ENCODE peak calls at places on chromosomes 2 and 18, in five cellular contexts. L is breast epithelium; Y is CD8-positive, alpha-beta memory T cell; A is colonic mucosa; K is nucleus accumbens. T is an unnamed sample.

GRCh38 chr2:201957091-201957490 is 76.6 kb upstream of the FZD7 start:
- DNase-seq in L (no peak), Y (no peak), A (no peak), K (no peak), T (no peak)

GRCh38 chr2:95115418-95115817 is 6.2 kb downstream of the MRPS5 start:
- DNase-seq in L (peak), Y (peak), A (peak), K (peak), T (peak)

GRCh38 chr2:114442545-114442944 is at the start of gene DPP10:
- DNase-seq in L (no peak), Y (no peak), A (peak), K (no peak), T (no peak)

GRCh38 chr2:60925994-60926750 is 44.8 kb downstream of the REL start:
- DNase-seq in L (no peak), Y (no peak), A (no peak), K (no peak), T (no peak)

GRCh38 chr18:23872701-23873550 is 141.6 kb upstream of the TTC39C start:
- DNase-seq in L (no peak), Y (peak), A (peak), K (no peak), T (peak)

GRCh38 chr2:86610871-86611270 is 12.8 kb downstream of the RNF103 start:
- DNase-seq in L (no peak), Y (no peak), A (no peak), K (no peak), T (no peak)

GRCh38 chr2:42435641-42436040 is 58.1 kb downstream of the KCNG3 start:
- DNase-seq in L (no peak), Y (no peak), A (no peak), K (no peak), T (no peak)

GRCh38 chr18:61637319-61637718 is 255.5 kb downstream of the RNF152 start:
- DNase-seq in L (no peak), Y (no peak), A (peak), K (no peak), T (peak)

T was measured in left colon.